ENCODE peak calls at places on chromosomes 4 and X, in four cellular contexts. A is aorta, P is fibroblast of lung, I is psoas muscle. L is an unnamed sample.

GRCh38 chrX:43728002-43728401 is 71.9 kb downstream of the MAOA start:
- DNase-seq in I (no peak), P (no peak), A (no peak), L (no peak)

GRCh38 chr4:104064650-104065577 is 345.1 kb upstream of the TACR3 start:
- DNase-seq in I (no peak), A (no peak), P (peak; percentile 39), L (no peak)

GRCh38 chrX:47078129-47079043 is at the start of gene RGN:
- DNase-seq in I (peak; percentile 35), P (no peak), A (no peak), L (no peak)

GRCh38 chrX:16258936-16259335 is 91.7 kb downstream of the MAGEB17 start:
- DNase-seq in I (no peak), A (no peak), P (no peak), L (no peak)

GRCh38 chr4:10115657-10116624 is 658 bp downstream of the WDR1 start:
- DNase-seq in A (peak; percentile 84), I (peak; percentile 43), P (peak; percentile 52), L (peak; percentile 65)

GRCh38 chr4:13523105-13523477 is 21.2 kb downstream of the NKX3-2 start:
- DNase-seq in P (no peak), A (no peak), I (no peak), L (no peak)

GRCh38 chr4:156672492-156672891 is 299.1 kb downstream of the PDGFC start:
- DNase-seq in P (peak; percentile 59), A (no peak), I (no peak), L (no peak)

GRCh38 chr4:188400456-188400855 is 261.2 kb downstream of the TRIML1 start:
- DNase-seq in I (no peak), P (no peak), A (no peak), L (no peak)

GRCh38 chr4:183940807-183941310 is 35.8 kb downstream of the STOX2 start:
- DNase-seq in I (no peak), P (no peak), A (no peak), L (no peak)

GRCh38 chr4:1505511-1506451 is 99.5 kb upstream of the NKX1-1 start:
- DNase-seq in A (peak; percentile 54), I (no peak), P (no peak), L (no peak)

GRCh38 chr4:55297346-55297745 is 48.7 kb upstream of the SRD5A3 start:
- DNase-seq in A (no peak), P (peak; percentile 20), I (no peak), L (no peak)

GRCh38 chrX:17597836-17598434 is 139.4 kb upstream of the SCML1 start:
- DNase-seq in I (peak; percentile 64), A (peak; percentile 91), P (peak; percentile 58), L (no peak)

DNA sequence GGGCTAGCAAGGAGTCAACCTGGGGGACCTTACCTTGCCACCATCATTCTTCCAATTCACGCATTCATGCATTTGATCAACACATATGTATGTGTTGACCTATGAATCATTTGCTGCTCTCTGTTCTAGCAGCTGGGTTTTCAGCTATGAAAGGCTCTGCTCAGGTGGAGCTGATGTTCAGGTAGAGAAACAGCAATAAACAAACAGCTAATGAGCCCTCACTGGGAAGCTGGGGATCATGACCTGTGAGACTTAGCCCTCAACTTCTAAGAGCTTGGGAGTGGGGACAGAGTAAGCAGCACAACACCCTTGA is 1.6 kb upstream of the OTOP1 start:
- DNase-seq in P (no peak), I (no peak), A (no peak), L (no peak)
- H3K4me3 ChIP-seq in P (no peak overlapping the region), I (no peak overlapping the region), A (no peak overlapping the region), L (no peak overlapping the region)

GRCh38 chrX:20456971-20457370 is 190.3 kb upstream of the RPS6KA3 start:
- DNase-seq in I (no peak), A (no peak), P (no peak), L (no peak)

GRCh38 chrX:20459410-20460350 is 193.0 kb upstream of the RPS6KA3 start:
- DNase-seq in A (no peak), I (no peak), P (no peak), L (no peak)

GRCh38 chrX:20463296-20464075 is 196.8 kb upstream of the RPS6KA3 start:
- DNase-seq in P (no peak), I (no peak), A (no peak), L (no peak)

DNA sequence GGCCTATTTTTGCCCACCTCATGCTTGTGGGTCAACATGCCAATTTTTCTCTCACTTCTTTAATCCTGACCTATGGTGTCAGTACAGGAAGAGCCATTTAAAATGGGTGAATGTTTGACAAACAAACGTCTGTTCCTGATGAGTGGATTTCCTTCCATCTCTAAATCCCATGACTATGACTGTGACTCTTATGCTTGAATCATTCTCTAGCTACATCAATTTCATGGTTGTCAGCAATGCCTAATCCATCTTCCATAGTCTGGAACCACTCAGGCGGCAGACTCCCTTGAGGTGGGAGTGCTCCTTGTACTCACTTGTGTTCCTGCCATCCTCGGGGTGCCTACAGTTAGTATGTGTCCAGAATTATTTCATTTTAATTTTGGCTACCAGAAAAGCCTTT is 194.9 kb upstream of the RPS6KA3 start:
- DNase-seq in P (peak; percentile 81), I (no peak), A (no peak), L (no peak)
- H3K27ac ChIP-seq in P (no peak overlapping the region), I (no peak overlapping the region), A (no peak overlapping the region), L (no peak overlapping the region)

GRCh38 chrX:154012336-154012991 is 7.2 kb downstream of the IRAK1 start:
- DNase-seq in A (no peak), P (peak; percentile 21), I (no peak), L (no peak)

GRCh38 chrX:154010330-154011087 is 9.2 kb downstream of the IRAK1 start:
- DNase-seq in P (no peak), I (no peak), A (no peak), L (no peak)

GRCh38 chrX:154013614-154014360 is 5.9 kb downstream of the IRAK1 start:
- DNase-seq in P (no peak), I (no peak), A (no peak), L (peak; percentile 29)

GRCh38 chrX:154013001-154013421 is 6.7 kb downstream of the IRAK1 start:
- DNase-seq in I (no peak), A (no peak), P (no peak), L (no peak)

DNA sequence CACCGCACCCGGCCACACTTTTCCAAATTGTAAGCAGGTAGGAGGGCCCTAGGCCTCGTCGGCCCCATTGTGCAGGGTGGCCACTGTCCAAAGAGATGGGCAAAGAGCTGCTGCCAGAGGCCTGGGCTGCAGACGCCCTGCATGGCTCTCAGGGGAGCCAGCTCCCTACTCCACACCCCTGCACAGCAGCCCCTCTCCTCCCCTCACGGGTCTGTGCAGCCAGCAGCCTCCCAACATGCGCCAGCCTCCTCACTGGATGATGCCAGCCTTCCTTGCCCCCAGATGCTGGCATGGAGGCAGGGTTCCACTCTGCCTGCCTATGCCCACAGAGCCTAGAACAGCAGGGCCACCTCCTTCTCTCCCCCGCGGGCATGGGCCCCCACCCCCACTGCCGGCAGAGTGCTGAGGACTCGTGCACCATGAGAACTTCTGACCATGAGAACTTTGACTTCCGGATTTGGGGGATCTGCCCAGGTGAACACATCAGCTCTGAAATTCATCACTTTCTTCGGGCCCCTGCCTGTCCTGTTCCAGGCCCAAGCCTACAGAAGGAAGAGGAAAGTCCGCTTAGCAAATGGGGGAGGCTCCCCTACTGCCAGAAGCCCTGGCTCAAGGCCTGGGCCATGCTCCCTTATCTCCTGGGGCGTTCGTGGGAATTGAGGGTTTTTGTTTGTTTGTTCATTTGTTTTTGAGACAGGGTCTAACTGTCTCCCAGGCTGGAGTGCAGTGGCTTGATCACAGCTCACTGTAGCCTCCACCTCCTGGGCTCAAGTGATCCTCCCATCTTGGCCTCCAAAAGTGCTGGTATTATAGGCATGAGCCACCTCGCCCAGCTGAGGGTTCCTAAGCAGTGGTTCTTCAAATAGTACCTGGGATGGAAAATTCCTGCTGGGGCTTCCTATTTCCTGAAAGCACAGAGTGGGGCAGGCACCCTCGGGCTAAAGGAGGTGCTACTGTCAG is 8.0 kb downstream of the IRAK1 start:
- DNase-seq in A (no peak), I (no peak), P (no peak), L (no peak)
- H3K4me1 ChIP-seq in A (no peaks in the 10 kb centered on the region), I (peaks cover 8% of the 10 kb centered on the region), P (no peaks in the 10 kb centered on the region), L (peaks cover 4% of the 10 kb centered on the region)

DNA sequence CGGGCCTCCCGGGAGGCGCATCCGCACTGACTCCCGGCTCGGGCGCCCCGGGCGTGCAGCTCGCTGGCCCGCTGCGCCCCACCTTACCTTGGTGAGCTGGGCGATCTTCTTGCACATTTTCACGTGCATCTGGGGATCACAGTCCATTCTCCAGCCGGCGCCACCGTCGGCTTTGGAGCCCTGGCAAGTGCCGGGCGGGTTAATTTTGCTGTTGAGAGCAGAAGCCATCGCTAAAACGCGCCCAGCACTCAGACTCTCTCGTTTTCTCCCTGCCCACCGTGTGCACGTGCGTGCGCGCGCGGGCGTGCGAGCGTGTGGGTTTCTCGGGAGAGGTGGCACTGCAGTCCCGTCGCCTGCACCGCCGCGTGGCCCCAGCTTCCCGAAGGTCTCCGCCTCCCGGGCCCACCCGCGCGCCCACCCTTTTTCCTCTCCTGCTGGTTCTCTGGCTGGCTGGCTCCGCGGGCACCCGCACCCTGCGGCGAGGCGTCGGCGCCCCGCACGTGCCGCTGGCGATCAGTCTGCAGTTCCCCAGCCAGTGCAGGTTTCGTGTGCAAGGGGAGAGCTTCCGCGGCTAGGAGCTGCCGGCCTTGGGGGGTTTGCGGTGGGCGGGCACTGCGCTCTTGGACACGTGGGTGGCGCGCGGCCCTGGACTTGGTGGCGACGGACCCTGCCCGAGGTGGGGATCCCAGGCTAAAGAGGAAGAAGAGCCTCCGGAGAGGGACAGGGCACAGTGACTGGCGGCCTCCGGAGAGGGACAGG is at the start of gene FAM184B:
- DNase-seq in P (peak; percentile 13), I (no peak), A (no peak), L (no peak)
- H3K4me3 ChIP-seq in P (peak within 1 kb of the TSS; percentile 48), I (peak within 1 kb of the TSS; percentile 69), A (no peak within 1 kb of the TSS), L (no peak within 1 kb of the TSS)

L was measured in effector memory CD4-positive, alpha-beta T cell.